ENCODE peak calls at places on chromosomes 5 and 9, in nine cellular contexts. F is OCI-LY7, M is A549, G is suprapubic skin, S is left ventricle myocardium inferior, I is kidney, O is thyroid gland, H is transverse colon, P is brain microvascular endothelial cell. J is an unnamed sample.

GRCh38 chr9:124511426-124511840 is 4.2 kb upstream of the NR5A1 start:
- DNase-seq in F (no peak), M (no peak), G (no peak), S (no peak), I (peak), O (no peak), H (no peak), P (no peak), J (no peak)

GRCh38 chr9:129131300-129132145 is 20.3 kb downstream of the PTPA start:
- DNase-seq in F (peak), M (peak), G (peak), S (peak), I (peak), O (peak), H (peak), P (peak), J (peak)

GRCh38 chr9:14942037-14942436 is 31.8 kb upstream of the FREM1 start:
- DNase-seq in F (no peak), M (no peak), G (no peak), S (no peak), I (no peak), O (no peak), H (no peak), P (no peak), J (no peak)

GRCh38 chr9:131677445-131678180 is 62.3 kb downstream of the RAPGEF1 start:
- DNase-seq in F (peak), M (no peak), G (no peak), S (no peak), I (no peak), O (no peak), H (peak), P (peak), J (peak)

GRCh38 chr9:91066042-91066415 is 264.4 kb downstream of the SYK start:
- DNase-seq in F (no peak), M (no peak), G (no peak), S (no peak), I (no peak), O (no peak), H (no peak), P (no peak), J (no peak)

GRCh38 chr5:1484416-1485319 is 39.1 kb downstream of the LPCAT1 start:
- DNase-seq in F (peak), M (no peak), G (no peak), S (no peak), I (no peak), O (no peak), H (no peak), P (no peak), J (no peak)

GRCh38 chr5:17723876-17724275 is 89.6 kb downstream of the TAF11L14 start:
- DNase-seq in F (no peak), M (no peak), G (no peak), S (no peak), I (no peak), O (no peak), H (no peak), P (no peak), J (no peak)

GRCh38 chr9:116064970-116065369 is 88.6 kb upstream of the PAPPA start:
- DNase-seq in F (no peak), M (no peak), G (no peak), S (no peak), I (no peak), O (no peak), H (no peak), P (no peak), J (no peak)

GRCh38 chr5:154850255-154851062 is at the start of gene FAXDC2:
- DNase-seq in F (no peak), M (no peak), G (peak), S (peak), I (peak), O (peak), H (peak), P (peak), J (peak)

GRCh38 chr5:132270345-132270685 is 12.8 kb downstream of the PDLIM4 start:
- DNase-seq in F (no peak), M (no peak), G (no peak), S (no peak), I (peak), O (no peak), H (no peak), P (no peak), J (no peak)

GRCh38 chr5:22928821-22929482 is 75.8 kb upstream of the CDH12 start:
- DNase-seq in F (no peak), M (no peak), G (no peak), S (no peak), I (no peak), O (no peak), H (no peak), P (no peak), J (no peak)

GRCh38 chr5:127988149-127988755 is 95.3 kb upstream of the SLC12A2 start:
- DNase-seq in F (no peak), M (peak), G (no peak), S (no peak), I (no peak), O (no peak), H (no peak), P (peak), J (peak)

GRCh38 chr5:145835839-145836222 is 689 bp upstream of the PRELID2 start:
- DNase-seq in F (no peak), M (no peak), G (no peak), S (no peak), I (no peak), O (no peak), H (peak), P (no peak), J (no peak)

GRCh38 chr9:88388886-88389617 is 808 bp downstream of the SPIN1 start:
- DNase-seq in F (peak), M (peak), G (peak), S (peak), I (peak), O (peak), H (peak), P (peak), J (peak)

GRCh38 chr9:82808478-82808877 is 254.5 kb downstream of the RASEF start:
- DNase-seq in F (no peak), M (no peak), G (no peak), S (no peak), I (no peak), O (no peak), H (no peak), P (no peak), J (no peak)

GRCh38 chr9:72592501-72593403 is 71.3 kb downstream of the TMC1 start:
- DNase-seq in F (peak), M (peak), G (no peak), S (no peak), I (no peak), O (no peak), H (no peak), P (peak), J (peak)

GRCh38 chr5:45696206-45696836 is at the start of gene HCN1:
- DNase-seq in F (no peak), M (peak), G (peak), S (peak), I (peak), O (peak), H (peak), P (peak), J (peak)

GRCh38 chr5:81140942-81141341 is 92.2 kb upstream of the CKMT2 start:
- DNase-seq in F (no peak), M (no peak), G (no peak), S (peak), I (no peak), O (no peak), H (no peak), P (peak), J (no peak)

GRCh38 chr5:141681695-141682641 is at the start of gene ARAP3:
- DNase-seq in F (no peak), M (peak), G (peak), S (peak), I (peak), O (peak), H (peak), P (peak), J (peak)

GRCh38 chr5:90287031-90287430 is 122.5 kb downstream of the CETN3 start:
- DNase-seq in F (no peak), M (no peak), G (no peak), S (no peak), I (no peak), O (no peak), H (no peak), P (no peak), J (no peak)

GRCh38 chr9:83435301-83435700 is 102.9 kb downstream of the FRMD3 start:
- DNase-seq in F (no peak), M (no peak), G (no peak), S (no peak), I (no peak), O (no peak), H (no peak), P (no peak), J (no peak)

GRCh38 chr9:135998013-135998380 is 36.8 kb upstream of the UBAC1 start:
- DNase-seq in F (no peak), M (no peak), G (no peak), S (no peak), I (no peak), O (no peak), H (no peak), P (no peak), J (no peak)

GRCh38 chr9:30774326-30774725 is 1610.1 kb upstream of the ACO1 start:
- DNase-seq in F (no peak), M (peak), G (no peak), S (no peak), I (peak), O (no peak), H (no peak), P (no peak), J (no peak)

GRCh38 chr9:124512806-124513204 is 5.6 kb upstream of the NR5A1 start:
- DNase-seq in F (no peak), M (no peak), G (no peak), S (no peak), I (no peak), O (no peak), H (no peak), P (no peak), J (no peak)

GRCh38 chr5:126354012-126354856 is 69.0 kb upstream of the GRAMD2B start:
- DNase-seq in F (peak), M (peak), G (no peak), S (no peak), I (no peak), O (no peak), H (no peak), P (peak), J (peak)
- TF ChIP-seq CTCF in F (peak), M (peak), G (peak), S (peak), I (peak), O (peak), H (peak), P (peak), J (peak)

DNA sequence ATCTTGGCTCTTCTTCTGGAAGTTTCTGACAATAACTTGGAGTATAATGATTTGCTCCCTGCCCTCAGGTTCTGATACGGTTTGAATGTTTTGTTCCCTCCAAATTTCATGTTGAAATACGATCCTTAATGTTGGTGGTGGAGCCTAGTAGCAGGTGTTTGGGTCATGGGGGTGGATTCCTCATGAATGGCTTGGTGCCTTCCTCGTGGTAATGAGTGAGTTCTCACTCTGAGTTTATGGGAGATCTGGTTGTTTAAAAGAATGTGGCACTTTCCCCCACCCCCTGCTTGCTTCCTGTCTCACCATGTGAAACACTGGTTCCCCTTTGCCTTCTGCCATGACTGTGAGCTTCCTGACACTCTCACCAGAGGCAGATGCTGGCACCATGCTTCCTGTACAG is 103.0 kb upstream of the OSMR start:
- DNase-seq in F (no peak), M (no peak), G (no peak), S (no peak), I (no peak), O (no peak), H (no peak), P (no peak), J (no peak)
- H3K27ac ChIP-seq in F (no peak), M (no peak), G (no peak), S (no peak), I (no peak), O (no peak), H (no peak), P (no peak), J (no peak)

GRCh38 chr5:122661496-122662180 is 113.2 kb upstream of the SNX2 start:
- DNase-seq in F (no peak), M (no peak), G (no peak), S (no peak), I (no peak), O (no peak), H (no peak), P (peak), J (no peak)
- TF ChIP-seq CTCF in F (no peak), M (no peak), G (no peak), S (no peak), I (no peak), O (no peak), H (no peak), P (no peak), J (no peak)

DNA sequence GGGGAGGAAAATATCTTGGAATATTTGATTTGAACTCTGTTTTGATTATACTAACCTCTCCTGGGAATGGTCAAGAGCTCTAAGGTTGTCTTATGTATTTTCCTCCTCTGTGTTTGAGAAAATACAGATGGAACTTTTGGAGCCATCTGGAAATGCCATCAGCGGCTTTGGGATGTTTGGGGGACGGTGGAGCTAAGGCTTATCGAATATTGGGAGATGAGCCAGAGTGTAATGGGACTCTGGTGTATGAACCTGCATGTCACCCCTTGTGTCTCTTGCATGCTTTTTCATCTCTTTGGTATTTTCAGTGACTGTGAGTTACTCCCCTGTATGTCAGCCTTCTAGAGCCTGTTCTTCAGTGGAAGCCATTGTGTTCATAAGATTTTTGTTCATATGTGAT is 180.0 kb upstream of the OTULINL start:
- DNase-seq in F (no peak), M (no peak), G (no peak), S (no peak), I (no peak), O (no peak), H (no peak), P (no peak), J (no peak)
- H3K27ac ChIP-seq in F (no peak), M (no peak), G (no peak), S (no peak), I (no peak), O (no peak), H (no peak), P (no peak), J (no peak)

GRCh38 chr9:108130896-108131295 is 641.3 kb upstream of the KLF4 start:
- DNase-seq in F (no peak), M (no peak), G (no peak), S (no peak), I (no peak), O (no peak), H (no peak), P (no peak), J (no peak)

GRCh38 chr9:108119530-108120113 is 630.1 kb upstream of the KLF4 start:
- DNase-seq in F (no peak), M (no peak), G (no peak), S (peak), I (no peak), O (no peak), H (no peak), P (no peak), J (no peak)

GRCh38 chr9:108125541-108125940 is 636.0 kb upstream of the KLF4 start:
- DNase-seq in F (no peak), M (no peak), G (no peak), S (no peak), I (no peak), O (no peak), H (no peak), P (no peak), J (no peak)
- TF ChIP-seq CTCF in F (peak), M (no peak), G (no peak), S (peak), I (peak), O (no peak), H (no peak), P (peak), J (peak)

DNA sequence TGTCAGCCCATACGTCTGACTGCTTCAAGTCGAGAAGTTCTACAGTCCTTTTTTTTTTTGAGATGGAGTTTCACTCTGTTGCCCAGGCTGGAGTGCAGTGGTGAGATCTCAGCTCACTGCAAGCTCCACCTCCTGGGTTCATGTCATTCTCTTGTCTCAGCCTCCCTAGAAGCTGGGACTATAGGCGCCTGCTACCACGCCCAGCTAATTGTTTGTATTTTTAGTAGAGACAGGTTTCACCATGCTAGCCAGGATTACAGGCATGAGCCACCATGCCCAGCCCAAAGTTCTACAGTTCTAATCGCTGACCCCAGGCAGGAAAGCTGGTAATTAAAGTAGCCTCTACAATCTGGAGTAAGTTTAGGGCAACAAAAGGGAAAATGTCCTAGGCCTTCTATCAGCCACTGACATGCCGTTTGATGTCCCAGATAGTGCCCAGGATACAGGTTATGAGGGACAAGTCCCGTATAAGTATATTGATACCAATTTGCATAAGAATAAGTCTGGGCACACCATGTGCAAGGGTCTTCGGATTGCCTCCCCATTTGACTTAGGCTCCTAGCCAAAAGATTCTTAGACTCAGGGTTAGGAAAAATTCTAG is 1110.8 kb downstream of the TAF11L14 start:
- DNase-seq in F (peak), M (no peak), G (no peak), S (no peak), I (no peak), O (no peak), H (peak), P (no peak), J (no peak)
- H3K27ac ChIP-seq in F (no peak), M (no peak), G (no peak), S (peak), I (no peak), O (no peak), H (peak), P (no peak), J (no peak)

GRCh38 chr9:21455320-21455719 is 15.1 kb downstream of the IFNA1 start:
- DNase-seq in F (peak), M (peak), G (no peak), S (no peak), I (no peak), O (no peak), H (peak), P (peak), J (peak)
- TF ChIP-seq CTCF in F (peak), M (peak), G (peak), S (peak), I (peak), O (peak), H (peak), P (peak), J (peak)

GRCh38 chr9:98879958-98880300 is 63.8 kb upstream of the COL15A1 start:
- DNase-seq in F (no peak), M (no peak), G (no peak), S (peak), I (peak), O (no peak), H (no peak), P (no peak), J (no peak)
- H3K27ac ChIP-seq in F (no peak), M (no peak), G (peak), S (peak), I (peak), O (no peak), H (no peak), P (no peak), J (no peak)

GRCh38 chr9:133739408-133740280 is 1.5 kb upstream of the SARDH start:
- DNase-seq in F (no peak), M (no peak), G (no peak), S (no peak), I (peak), O (no peak), H (no peak), P (no peak), J (no peak)
- TF ChIP-seq CTCF in F (no peak), M (no peak), G (no peak), S (no peak), I (no peak), O (no peak), H (no peak), P (no peak), J (no peak)

GRCh38 chr5:158813275-158813674 is 286.4 kb downstream of the EBF1 start:
- DNase-seq in F (no peak), M (no peak), G (no peak), S (no peak), I (no peak), O (no peak), H (no peak), P (no peak), J (no peak)

GRCh38 chr5:158811921-158812320 is 287.8 kb downstream of the EBF1 start:
- DNase-seq in F (no peak), M (no peak), G (no peak), S (no peak), I (no peak), O (no peak), H (no peak), P (no peak), J (no peak)

GRCh38 chr5:158816306-158816705 is 283.4 kb downstream of the EBF1 start:
- DNase-seq in F (peak), M (no peak), G (no peak), S (no peak), I (no peak), O (no peak), H (no peak), P (no peak), J (no peak)

GRCh38 chr5:158812381-158812780 is 287.3 kb downstream of the EBF1 start:
- DNase-seq in F (peak), M (no peak), G (peak), S (peak), I (no peak), O (peak), H (peak), P (no peak), J (no peak)

DNA sequence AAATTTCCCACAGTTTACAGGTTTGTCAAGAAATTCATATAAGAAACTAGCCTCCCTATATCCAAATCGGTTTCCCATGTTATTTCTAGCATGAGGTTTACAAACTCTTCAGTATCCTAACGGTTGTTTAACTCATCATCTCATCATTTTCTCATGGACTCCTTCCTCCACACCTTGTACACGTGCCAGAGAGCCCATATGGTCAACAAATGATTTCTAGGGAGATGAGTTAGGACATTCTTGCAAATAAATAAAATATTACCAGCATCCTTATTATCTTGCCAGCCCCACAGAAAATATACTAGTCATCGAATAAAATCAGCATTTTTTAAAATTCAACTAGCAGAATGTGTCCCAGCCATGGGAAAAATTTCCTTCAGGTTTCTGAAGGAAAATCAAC is 285.2 kb downstream of the EBF1 start:
- DNase-seq in F (no peak), M (no peak), G (no peak), S (no peak), I (no peak), O (no peak), H (no peak), P (no peak), J (no peak)
- H3K27ac ChIP-seq in F (peak), M (no peak), G (no peak), S (no peak), I (no peak), O (no peak), H (no peak), P (no peak), J (no peak)